ENCODE peak calls at places on chromosomes 11 and 22, in seven cellular contexts. Z is left lung, J is fibroblast of pulmonary artery, W is endothelial cell, S is IMR-90, A is choroid plexus epithelial cell, F is neural crest cell. Q is an unnamed sample.

GRCh38 chr11:117842131-117842941 is 17.8 kb upstream of the FXYD2 start:
- DNase-seq in J (no peak), Z (peak), A (no peak), S (no peak), W (no peak), F (no peak), Q (no peak)

GRCh38 chr11:67530282-67530592 is 7.0 kb upstream of the CABP2 start:
- DNase-seq in Z (no peak), W (no peak), F (no peak), S (no peak), J (no peak), A (no peak), Q (no peak)

GRCh38 chr11:123197711-123198110 is 2.7 kb upstream of the CLMP start:
- DNase-seq in S (peak), Z (no peak), A (peak), J (peak), W (no peak), F (no peak), Q (no peak)

GRCh38 chr11:34150494-34151151 is 45.2 kb downstream of the NAT10 start:
- DNase-seq in Z (no peak), W (no peak), S (no peak), J (no peak), A (no peak), F (no peak), Q (no peak)

GRCh38 chr22:30005213-30005857 is 74.9 kb upstream of the HORMAD2 start:
- DNase-seq in F (peak), S (peak), W (peak), J (peak), A (peak), Z (peak), Q (peak)

GRCh38 chr11:125947419-125948277 is 1.8 kb downstream of the VSIG10L2 start:
- DNase-seq in W (no peak), Z (no peak), S (no peak), A (no peak), J (no peak), F (no peak), Q (no peak)

GRCh38 chr11:71265559-71266092 is 13.2 kb upstream of the SHANK2 start:
- DNase-seq in F (no peak), A (no peak), W (no peak), Z (no peak), J (no peak), S (no peak), Q (no peak)

GRCh38 chr11:18765554-18765953 is 26.0 kb downstream of the PTPN5 start:
- DNase-seq in Z (no peak), J (peak), A (no peak), W (no peak), S (peak), F (no peak), Q (no peak)

GRCh38 chr22:48428556-48429371 is 1398.9 kb downstream of the BRD1 start:
- DNase-seq in Z (no peak), J (no peak), S (no peak), W (no peak), A (peak), F (no peak), Q (no peak)

GRCh38 chr11:86610559-86611341 is 61.7 kb downstream of the ME3 start:
- DNase-seq in A (no peak), W (no peak), J (no peak), S (no peak), Z (no peak), F (no peak), Q (no peak)

GRCh38 chr11:3824714-3825472 is 15.9 kb downstream of the RHOG start:
- DNase-seq in Z (peak), W (peak), F (peak), J (peak), A (peak), S (no peak), Q (peak)

GRCh38 chr11:1628506-1629325 is 859 bp upstream of the KRTAP5-5 start:
- DNase-seq in A (peak), J (peak), Z (no peak), W (peak), S (peak), F (peak), Q (peak)

GRCh38 chr11:120240866-120241265 is 926 bp downstream of the POU2F3 start:
- DNase-seq in A (no peak), F (no peak), S (no peak), Z (no peak), J (no peak), W (no peak), Q (no peak)

GRCh38 chr11:109695696-109696095 is 273.7 kb downstream of the C11orf87 start:
- DNase-seq in J (peak), S (peak), A (peak), W (no peak), F (no peak), Z (no peak), Q (no peak)

GRCh38 chr11:110308071-110308470 is 11.7 kb upstream of the RDX start:
- DNase-seq in W (no peak), A (no peak), J (no peak), F (no peak), Z (no peak), S (no peak), Q (no peak)

GRCh38 chr11:7072401-7073028 is 16.3 kb upstream of the RBMXL2 start:
- DNase-seq in F (no peak), A (no peak), Z (no peak), S (no peak), J (no peak), W (no peak), Q (no peak)

GRCh38 chr11:66002648-66003225 is 434 bp downstream of the BANF1 start:
- DNase-seq in S (peak), Z (peak), W (peak), F (no peak), J (peak), A (peak), Q (peak)

GRCh38 chr11:21514298-21514697 is 678.6 kb upstream of the ANO5 start:
- DNase-seq in S (no peak), F (no peak), J (no peak), Z (no peak), W (peak), A (no peak), Q (no peak)

GRCh38 chr22:26599505-26599904 is 9.6 kb upstream of the TPST2 start:
- DNase-seq in Z (no peak), F (no peak), S (no peak), J (no peak), A (no peak), W (no peak), Q (no peak)

GRCh38 chr22:47449508-47450270 is 687.2 kb downstream of the TBC1D22A start:
- DNase-seq in A (no peak), W (no peak), J (no peak), S (no peak), F (no peak), Z (no peak), Q (no peak)

GRCh38 chr22:46681010-46681409 is 57.0 kb downstream of the CERK start:
- DNase-seq in S (no peak), F (no peak), A (no peak), J (no peak), W (peak), Z (no peak), Q (peak)

GRCh38 chr11:68106165-68106940 is 14.8 kb downstream of the CHKA start:
- DNase-seq in J (peak), W (no peak), F (no peak), A (no peak), Z (peak), S (no peak), Q (no peak)

GRCh38 chr11:72223615-72224586 is 666 bp upstream of the INPPL1 start:
- DNase-seq in A (peak), F (peak), S (peak), W (peak), J (peak), Z (peak), Q (peak)

GRCh38 chr11:129881570-129882170 is 13.7 kb downstream of the NFRKB start:
- DNase-seq in J (peak), F (peak), W (peak), S (peak), A (peak), Z (no peak), Q (peak)

GRCh38 chr11:14444441-14445189 is 55.0 kb downstream of the COPB1 start:
- DNase-seq in W (no peak), A (peak), F (no peak), J (no peak), Z (no peak), S (no peak), Q (no peak)

GRCh38 chr11:57321996-57322880 is 2.5 kb downstream of the TNKS1BP1 start:
- DNase-seq in F (peak), W (peak), Z (peak), J (peak), A (peak), S (peak), Q (no peak)

GRCh38 chr11:113131036-113131775 is 170.0 kb downstream of the NCAM1 start:
- DNase-seq in S (no peak), W (no peak), A (peak), Z (no peak), J (no peak), F (no peak), Q (no peak)

GRCh38 chr11:65187971-65188461 is 6.3 kb downstream of the CAPN1 start:
- DNase-seq in Z (no peak), F (no peak), W (no peak), A (no peak), J (no peak), S (no peak), Q (no peak)

GRCh38 chr11:75350743-75351540 is 519 bp downstream of the ARRB1 start:
- DNase-seq in W (peak), S (peak), F (no peak), J (no peak), A (no peak), Z (no peak), Q (peak)

GRCh38 chr11:76362716-76363115 is 18.2 kb downstream of the THAP12 start:
- DNase-seq in F (no peak), A (no peak), S (no peak), Z (no peak), W (no peak), J (no peak), Q (no peak)

GRCh38 chr11:69598147-69598546 is 42.8 kb upstream of the CCND1 start:
- DNase-seq in A (peak), J (no peak), Z (no peak), F (no peak), S (no peak), W (no peak), Q (no peak)
- TF ChIP-seq CTCF in A (peak), J (peak), Z (no peak), F (no peak), S (no peak), W (no peak), Q (no peak)

GRCh38 chr22:20116376-20116950 is 559 bp downstream of the RANBP1 start:
- DNase-seq in J (no peak), A (no peak), W (no peak), F (no peak), Z (no peak), S (no peak), Q (peak)

GRCh38 chr22:20117656-20118571 is 888 bp upstream of the TRMT2A start:
- DNase-seq in W (no peak), S (peak), F (no peak), Z (no peak), J (peak), A (peak), Q (peak)

GRCh38 chr22:20115691-20116375 is at the start of gene RANBP1:
- DNase-seq in F (no peak), J (no peak), Z (no peak), W (no peak), A (no peak), S (no peak), Q (no peak)

GRCh38 chr22:20118572-20119020 is 1.6 kb upstream of the TRMT2A start:
- DNase-seq in Z (no peak), J (no peak), W (no peak), A (no peak), S (no peak), F (no peak), Q (no peak)

DNA sequence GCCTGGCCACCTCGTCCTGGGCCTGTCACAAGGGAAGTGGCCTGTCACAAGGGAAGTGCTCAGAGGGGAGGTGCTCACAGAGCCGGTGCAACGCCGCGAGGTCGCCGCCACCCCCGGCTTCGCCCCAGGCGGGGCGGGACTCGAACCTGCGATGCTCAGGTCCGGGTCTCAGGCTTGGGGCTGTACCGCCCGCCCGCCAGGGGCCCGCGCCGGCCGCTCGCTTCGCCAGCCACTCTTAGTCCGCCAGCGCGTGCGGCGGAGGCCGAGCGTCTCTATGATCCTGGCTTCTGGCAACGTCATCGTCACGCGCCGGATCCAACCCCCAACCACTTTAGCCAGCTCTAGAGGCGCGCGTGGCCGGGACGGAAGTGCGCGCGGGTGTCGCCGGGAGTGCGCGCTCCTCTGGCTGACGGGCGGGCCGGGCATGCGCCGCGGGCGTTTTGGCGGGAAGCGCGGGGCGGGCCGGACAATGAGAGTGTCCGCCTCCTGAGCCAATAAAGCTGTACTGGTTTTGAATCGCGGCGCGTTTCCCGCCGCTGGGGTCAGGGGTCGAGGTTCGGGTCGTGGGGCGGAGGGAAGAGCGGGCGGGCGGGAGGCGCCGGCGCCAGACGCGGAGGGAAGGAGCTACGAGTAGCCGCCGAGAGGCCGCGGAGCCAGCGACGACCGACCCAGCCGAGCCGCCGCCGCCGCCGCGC is at the start of gene TRMT2A:
- DNase-seq in A (peak), W (peak), S (peak), F (peak), Z (peak), J (peak), Q (peak)
- TF ChIP-seq CTCF in A (peak), W (no peak), S (peak), F (peak), Z (no peak), J (no peak), Q (peak)

GRCh38 chr11:35802221-35802620 is 139.6 kb downstream of the TRIM44 start:
- DNase-seq in J (no peak), W (no peak), S (no peak), Z (no peak), A (no peak), F (no peak), Q (no peak)

GRCh38 chr11:35798423-35798822 is 135.8 kb downstream of the TRIM44 start:
- DNase-seq in S (peak), A (no peak), J (peak), W (no peak), F (no peak), Z (no peak), Q (no peak)

GRCh38 chr11:35800970-35801953 is 138.7 kb downstream of the TRIM44 start:
- DNase-seq in Z (no peak), A (peak), F (no peak), W (no peak), J (no peak), S (no peak), Q (peak)

GRCh38 chr11:35798983-35799382 is 136.4 kb downstream of the TRIM44 start:
- DNase-seq in S (no peak), Z (no peak), W (no peak), J (no peak), A (no peak), F (no peak), Q (no peak)

DNA sequence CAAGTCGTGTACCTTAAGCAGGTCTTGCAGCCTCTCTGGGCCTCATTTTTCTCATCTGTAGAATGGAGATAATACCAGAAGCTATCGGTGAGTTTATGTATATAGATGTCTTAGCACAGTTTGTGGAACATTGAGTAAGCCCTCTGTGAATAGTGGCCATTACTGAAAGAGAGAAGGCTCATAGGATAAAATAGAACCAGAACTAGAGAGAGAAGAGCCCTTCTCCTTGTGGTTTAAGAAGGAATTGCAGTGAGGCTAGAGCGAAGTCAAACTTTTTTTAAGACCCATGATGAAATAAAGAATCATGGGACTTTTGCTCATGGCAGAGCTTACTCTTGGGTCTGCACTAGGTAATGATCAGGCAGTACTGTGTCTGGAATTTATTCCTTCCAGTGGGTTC is 137.1 kb downstream of the TRIM44 start:
- DNase-seq in Z (no peak), F (no peak), A (no peak), J (no peak), S (no peak), W (no peak), Q (no peak)
- TF ChIP-seq CTCF in Z (peak), F (peak), A (no peak), J (peak), S (no peak), W (peak), Q (no peak)

GRCh38 chr11:13249992-13250391 is 27.6 kb upstream of the BMAL1 start:
- DNase-seq in S (no peak), F (no peak), Z (no peak), J (peak), W (no peak), A (peak), Q (no peak)

GRCh38 chr11:13249177-13249576 is 28.4 kb upstream of the BMAL1 start:
- DNase-seq in A (no peak), F (no peak), J (no peak), Z (no peak), S (no peak), W (no peak), Q (no peak)

GRCh38 chr11:13242564-13242963 is 35.0 kb upstream of the BMAL1 start:
- DNase-seq in S (no peak), W (no peak), A (no peak), J (no peak), F (no peak), Z (no peak), Q (no peak)

GRCh38 chr11:13251961-13252360 is 25.6 kb upstream of the BMAL1 start:
- DNase-seq in A (no peak), W (no peak), Z (no peak), S (no peak), F (no peak), J (no peak), Q (no peak)

GRCh38 chr11:13247606-13248320 is 29.8 kb upstream of the BMAL1 start:
- DNase-seq in J (no peak), S (no peak), F (no peak), Z (no peak), A (no peak), W (no peak), Q (no peak)
- TF ChIP-seq CTCF in J (no peak), S (no peak), F (no peak), Z (no peak), A (no peak), W (no peak), Q (no peak)

DNA sequence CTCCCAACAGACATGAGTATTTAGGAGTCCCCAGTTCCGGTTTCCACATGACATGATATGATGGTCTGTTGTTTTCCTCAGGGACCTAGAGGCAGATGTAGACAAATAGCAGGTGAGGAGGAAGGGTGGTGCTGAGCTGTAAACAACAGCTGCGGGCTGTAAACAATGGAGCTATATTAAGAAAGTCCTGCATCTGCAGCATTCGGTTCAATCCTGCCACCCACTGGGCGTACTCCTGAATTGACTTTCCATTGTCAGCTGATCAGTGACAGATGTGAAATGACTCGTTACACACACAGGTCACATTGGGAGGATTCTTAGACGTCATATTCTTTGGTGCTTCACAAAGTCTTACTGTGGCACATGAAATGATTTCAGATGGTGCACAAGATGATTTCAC is 26.8 kb upstream of the RAG1 start:
- DNase-seq in Z (peak), F (no peak), S (peak), W (peak), A (peak), J (peak), Q (peak)
- TF ChIP-seq CTCF in Z (no peak), F (peak), S (peak), W (no peak), A (peak), J (peak), Q (no peak)

DNA sequence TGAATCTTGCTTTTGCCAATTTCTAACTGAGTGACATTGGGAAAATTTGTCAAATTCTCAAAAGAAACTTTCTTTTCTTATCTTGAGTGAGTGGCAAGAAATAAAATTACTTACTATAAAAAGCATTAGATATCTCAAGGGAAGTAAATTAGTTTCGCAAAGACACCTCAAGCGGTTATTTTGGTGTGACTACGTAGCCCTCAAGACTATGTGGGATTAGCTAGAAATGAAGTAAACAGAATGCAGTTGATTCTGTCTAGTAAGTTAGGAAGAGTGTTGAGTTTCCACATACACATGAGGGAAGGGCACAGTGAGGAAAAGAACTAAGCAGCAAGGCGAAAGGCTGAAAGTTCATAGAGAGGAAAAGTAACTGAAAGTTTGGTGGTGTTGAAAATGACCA is 28.3 kb upstream of the MS4A6A start:
- DNase-seq in A (no peak), F (no peak), J (no peak), S (no peak), Z (no peak), W (no peak), Q (no peak)
- TF ChIP-seq CTCF in A (no peak), F (no peak), J (no peak), S (no peak), Z (no peak), W (no peak), Q (no peak)

DNA sequence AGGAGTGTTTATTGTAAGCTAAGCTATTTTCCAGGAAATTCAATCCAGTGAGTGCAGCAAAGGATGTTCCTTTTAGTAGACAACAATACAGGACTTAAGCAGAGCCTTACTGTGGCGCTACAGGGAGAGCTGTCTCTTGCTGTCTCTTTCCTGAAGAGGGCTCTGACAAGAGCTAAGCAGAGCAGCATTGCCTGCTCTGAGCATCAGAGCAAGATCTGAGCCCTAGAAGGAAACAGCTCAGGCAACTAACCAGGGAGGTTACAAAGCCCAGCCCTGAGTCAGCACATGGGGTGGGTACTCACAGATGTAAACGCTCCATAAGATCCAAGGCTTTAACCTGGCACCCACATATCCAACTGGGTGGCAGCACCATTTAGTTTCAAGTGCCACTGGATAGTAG is 8.0 kb downstream of the LAYN start:
- DNase-seq in S (peak), A (no peak), F (no peak), Z (no peak), J (no peak), W (no peak), Q (no peak)
- TF ChIP-seq CTCF in S (no peak), A (no peak), F (no peak), Z (no peak), J (no peak), W (no peak), Q (no peak)